ENCODE peak calls at places on chromosomes 1 and 21, in eight cellular contexts. G is CD8-positive, alpha-beta T cell; L is pancreas; R is dorsolateral prefrontal cortex; E is cardiac fibroblast; O is foreskin fibroblast; N is cardiac muscle cell; K is right atrium auricular region. T is an unnamed sample.

GRCh38 chr1:33182452-33182851 is 609 bp upstream of the TRIM62 start:
- DNase-seq in G (peak; percentile 40), L (no peak), R (no peak), E (peak; percentile 45), O (peak; percentile 66), N (peak; percentile 75), K (no peak), T (peak; percentile 33)

GRCh38 chr1:61082336-61083013 is at the start of gene NFIA:
- DNase-seq in G (peak; percentile 56), L (peak; percentile 58), R (peak; percentile 59), E (peak; percentile 82), O (peak; percentile 84), N (peak; percentile 87), K (no peak), T (peak; percentile 26)

GRCh38 chr1:183932412-183932811 is 105.1 kb downstream of the COLGALT2 start:
- DNase-seq in G (no peak), L (peak; percentile 38), R (peak; percentile 95), E (peak; percentile 81), O (peak; percentile 93), N (peak; percentile 95), K (peak; percentile 87), T (no peak)

GRCh38 chr21:35628331-35628730 is 432.0 kb downstream of the SETD4 start:
- DNase-seq in G (no peak), L (no peak), R (no peak), E (no peak), O (peak; percentile 47), N (no peak), K (no peak), T (no peak)

GRCh38 chr1:208461680-208462079 is 217.5 kb upstream of the PLXNA2 start:
- DNase-seq in G (no peak), L (no peak), R (no peak), E (no peak), O (no peak), N (no peak), K (no peak), T (no peak)

GRCh38 chr21:33915368-33916199 is at the start of gene ATP5PO:
- DNase-seq in G (peak; percentile 96), L (peak; percentile 96), R (peak; percentile 98), E (peak; percentile 99), O (peak; percentile 99), N (peak; percentile 98), K (peak; percentile 99), T (peak; percentile 95)

GRCh38 chr1:85473390-85473789 is 8.4 kb upstream of the DDAH1 start:
- DNase-seq in G (no peak), L (no peak), R (no peak), E (peak; percentile 81), O (peak; percentile 78), N (peak; percentile 88), K (no peak), T (no peak)

GRCh38 chr1:8094481-8095241 is 68.6 kb upstream of the ERRFI1 start:
- DNase-seq in G (no peak), L (no peak), R (no peak), E (peak; percentile 93), O (peak; percentile 77), N (peak; percentile 74), K (no peak), T (no peak)

GRCh38 chr1:223887724-223888428 is 42.1 kb upstream of the TP53BP2 start:
- DNase-seq in G (no peak), L (no peak), R (no peak), E (peak; percentile 100), O (peak; percentile 83), N (peak; percentile 91), K (peak; percentile 75), T (no peak)

GRCh38 chr21:26572668-26573381 is at the start of gene CYYR1:
- DNase-seq in G (no peak), L (no peak), R (no peak), E (peak; percentile 3), O (peak; percentile 60), N (peak; percentile 7), K (no peak), T (peak; percentile 60)

GRCh38 chr1:245183429-245183828 is 28.6 kb downstream of the KIF26B start:
- DNase-seq in G (no peak), L (no peak), R (no peak), E (no peak), O (no peak), N (no peak), K (no peak), T (no peak)

GRCh38 chr1:66705100-66705499 is 47.2 kb upstream of the DYNLT5 start:
- DNase-seq in G (no peak), L (no peak), R (no peak), E (peak; percentile 80), O (peak; percentile 72), N (no peak), K (no peak), T (no peak)

GRCh38 chr1:60886793-60887331 is 195.5 kb upstream of the NFIA start:
- DNase-seq in G (no peak), L (no peak), R (no peak), E (no peak), O (no peak), N (no peak), K (no peak), T (no peak)

GRCh38 chr1:201593200-201593828 is 54.4 kb downstream of the NAV1 start:
- DNase-seq in G (no peak), L (no peak), R (no peak), E (peak; percentile 98), O (peak; percentile 97), N (peak; percentile 97), K (peak; percentile 87), T (no peak)
- TF ChIP-seq CTCF in G (no peak), L (no peak), R (no peak), E (no peak), O (no peak), N (no peak), K (no peak), T (no peak)

GRCh38 chr1:36472656-36473055 is 8.5 kb upstream of the MRPS15 start:
- DNase-seq in G (no peak), L (no peak), R (no peak), E (no peak), O (no peak), N (no peak), K (no peak), T (no peak)

GRCh38 chr1:36475910-36476604 is 6.7 kb downstream of the CSF3R start:
- DNase-seq in G (no peak), L (no peak), R (no peak), E (no peak), O (peak; percentile 17), N (no peak), K (no peak), T (no peak)

GRCh38 chr1:36475341-36475740 is 7.4 kb downstream of the CSF3R start:
- DNase-seq in G (no peak), L (no peak), R (no peak), E (no peak), O (no peak), N (no peak), K (no peak), T (no peak)

GRCh38 chr1:36469163-36469562 is 5.0 kb upstream of the MRPS15 start:
- DNase-seq in G (no peak), L (no peak), R (no peak), E (no peak), O (no peak), N (no peak), K (no peak), T (no peak)

DNA sequence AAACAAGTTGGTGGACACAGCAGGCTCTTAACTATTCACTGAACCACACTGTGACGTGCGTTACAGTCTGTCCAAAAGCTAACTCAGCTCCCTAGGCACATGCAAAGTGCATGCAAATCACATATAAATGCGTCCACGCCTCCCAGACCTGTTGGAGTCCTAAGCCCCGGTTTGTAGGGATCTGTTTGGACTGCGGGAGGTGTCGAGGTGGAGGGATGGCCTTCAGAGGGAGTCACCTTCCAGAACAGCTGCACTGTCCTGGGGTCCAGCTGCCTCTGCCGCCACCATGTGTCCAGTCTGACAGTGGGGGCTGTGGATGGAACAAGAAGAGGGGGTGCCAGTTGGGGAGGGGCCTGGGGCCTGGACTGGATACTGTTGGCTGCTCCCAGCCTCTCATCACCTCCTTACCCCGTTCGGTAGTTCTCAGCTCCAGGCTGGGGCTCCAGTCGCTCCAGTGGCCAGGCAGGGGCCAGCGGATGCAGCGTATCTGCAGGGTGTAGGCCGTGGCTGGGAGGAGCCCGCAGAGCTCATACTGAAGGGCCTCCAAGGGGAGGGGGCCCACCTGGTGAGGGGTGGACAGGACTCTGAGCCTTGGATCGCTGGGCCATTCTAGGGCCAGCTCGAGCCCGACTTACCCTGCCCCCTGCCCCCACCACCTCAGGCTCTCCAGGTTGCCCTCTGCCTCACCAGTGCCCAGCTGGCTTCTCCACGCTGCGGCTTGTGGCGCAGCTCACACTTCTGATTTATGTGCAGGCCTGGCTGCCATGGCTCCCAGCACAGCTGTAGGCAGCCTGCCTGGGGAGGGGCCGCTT is 7.9 kb upstream of the MRPS15 start:
- DNase-seq in G (no peak), L (no peak), R (no peak), E (no peak), O (no peak), N (no peak), K (no peak), T (no peak)
- TF ChIP-seq CTCF in G (no peak), L (no peak), R (no peak), E (no peak), O (no peak), N (no peak), K (no peak), T (no peak)

GRCh38 chr1:3471356-3472087 is 17.1 kb downstream of the ARHGEF16 start:
- DNase-seq in G (no peak), L (no peak), R (no peak), E (peak; percentile 61), O (peak; percentile 63), N (peak; percentile 64), K (no peak), T (peak; percentile 74)
- TF ChIP-seq CTCF in G (no peak), L (no peak), R (peak; percentile 54), E (peak; percentile 49), O (peak; percentile 61), N (peak; percentile 47), K (peak; percentile 64), T (peak; percentile 60)

GRCh38 chr1:55867444-55867843 is 652.3 kb upstream of the USP24 start:
- DNase-seq in G (no peak), L (no peak), R (no peak), E (peak; percentile 25), O (peak; percentile 40), N (no peak), K (no peak), T (no peak)

GRCh38 chr1:55870076-55870475 is 654.9 kb upstream of the USP24 start:
- DNase-seq in G (no peak), L (no peak), R (no peak), E (peak; percentile 43), O (peak; percentile 64), N (no peak), K (no peak), T (no peak)

GRCh38 chr1:55869050-55869449 is 653.9 kb upstream of the USP24 start:
- DNase-seq in G (no peak), L (peak; percentile 72), R (no peak), E (no peak), O (peak; percentile 33), N (peak; percentile 19), K (peak; percentile 59), T (no peak)

DNA sequence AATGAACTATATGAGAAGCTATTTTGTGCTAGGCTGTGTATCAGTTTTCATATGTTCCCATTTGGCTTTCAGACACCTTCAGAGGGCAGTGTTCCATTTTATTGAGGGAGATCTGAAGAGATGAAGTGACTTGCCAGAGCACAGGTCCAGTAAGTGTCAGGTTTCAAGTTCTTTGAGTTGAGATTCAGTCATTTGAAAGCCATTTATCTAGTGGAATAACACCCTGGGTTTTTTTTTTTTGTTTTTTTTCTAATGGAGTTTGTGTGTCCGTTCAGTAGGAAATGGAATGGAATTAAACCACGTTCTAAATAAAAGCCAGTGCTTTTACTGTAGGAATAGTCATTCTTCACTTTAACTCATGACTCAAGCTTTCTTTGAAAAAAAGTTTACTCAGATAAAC is 652.9 kb upstream of the USP24 start:
- DNase-seq in G (no peak), L (no peak), R (no peak), E (peak; percentile 25), O (peak; percentile 51), N (peak; percentile 11), K (no peak), T (no peak)
- TF ChIP-seq CTCF in G (no peak), L (no peak), R (no peak), E (no peak), O (no peak), N (no peak), K (peak; percentile 21), T (no peak)

T was measured in neural crest cell.